ENCODE peak calls at places on chromosome 14, in ten cellular contexts. H is cerebellar cortex; F is H54; A is effector memory CD8-positive, alpha-beta T cell; Y is HFF-Myc; R is germinal center; S is stimulated activated CD8-positive, alpha-beta memory T cell treated with anti-CD3 and anti-CD28 coated beads, Interleukin-4, amount 100 ng/mL, for 24 hours; M is iris pigment epithelial cell; W is stimulated activated CD4-positive, alpha-beta T cell treated with anti-CD3 and anti-CD28 coated beads, TNF-alpha, amount 100 ng/mL, for 1 hour; V is skeletal muscle cell. E is an unnamed sample.

GRCh38 chr14:69005432-69006148 is 26.5 kb upstream of the ACTN1 start:
- DNase-seq in H (no peak), F (peak; percentile 74), A (no peak), Y (peak; percentile 85), R (no peak), S (no peak), M (peak; percentile 95), W (no peak), V (peak; percentile 83), E (no peak)

GRCh38 chr14:66508846-66509621 is 1.1 kb downstream of the GPHN start:
- DNase-seq in H (peak; percentile 50), F (peak; percentile 6), A (peak; percentile 8), Y (no peak), R (peak; percentile 45), S (peak; percentile 30), M (peak; percentile 35), W (peak; percentile 37), V (no peak), E (peak; percentile 25)

GRCh38 chr14:43475762-43476161 is 1031.3 kb downstream of the FSCB start:
- DNase-seq in H (no peak), F (no peak), A (no peak), Y (no peak), R (no peak), S (no peak), M (no peak), W (no peak), V (no peak), E (no peak)

GRCh38 chr14:63555572-63555971 is 12.4 kb upstream of the PPP2R5E start:
- DNase-seq in H (no peak), F (no peak), A (no peak), Y (no peak), R (no peak), S (no peak), M (no peak), W (no peak), V (no peak), E (no peak)

GRCh38 chr14:64412237-64412636 is 24.1 kb downstream of the MTHFD1 start:
- DNase-seq in H (no peak), F (no peak), A (no peak), Y (no peak), R (no peak), S (no peak), M (no peak), W (no peak), V (no peak), E (no peak)

GRCh38 chr14:50688875-50689274 is 20.8 kb upstream of the SAV1 start:
- DNase-seq in H (no peak), F (no peak), A (no peak), Y (no peak), R (no peak), S (no peak), M (no peak), W (no peak), V (no peak), E (no peak)

GRCh38 chr14:38469156-38469555 is 213.3 kb upstream of the CLEC14A start:
- DNase-seq in H (no peak), F (no peak), A (no peak), Y (no peak), R (no peak), S (no peak), M (peak; percentile 89), W (no peak), V (peak; percentile 61), E (no peak)

GRCh38 chr14:85247071-85247470 is 282.9 kb upstream of the FLRT2 start:
- DNase-seq in H (no peak), F (no peak), A (no peak), Y (no peak), R (no peak), S (no peak), M (no peak), W (no peak), V (no peak), E (no peak)

GRCh38 chr14:50559990-50560928 is at the start of gene ATL1:
- DNase-seq in H (peak; percentile 91), F (peak; percentile 57), A (peak; percentile 14), Y (no peak), R (peak; percentile 53), S (peak; percentile 16), M (peak; percentile 79), W (peak; percentile 12), V (peak; percentile 20), E (peak; percentile 68)

GRCh38 chr14:37721976-37722659 is 126.7 kb downstream of the TTC6 start:
- DNase-seq in H (no peak), F (no peak), A (no peak), Y (no peak), R (no peak), S (no peak), M (peak; percentile 68), W (no peak), V (no peak), E (no peak)

E was measured in Caco-2.